ENCODE peak calls at places on chromosomes 4 and X, in five cellular contexts. O is activated CD8-positive, alpha-beta memory T cell treated with anti-CD3 and anti-CD28 coated beads for 4 hours; C is ecto neural progenitor cell; T is RPMI7951; G is AG08396. Z is an unnamed sample.

GRCh38 chrX:44314259-44314734 is 29.2 kb downstream of the EFHC2 start:
- DNase-seq in C (no peak), O (no peak), G (peak; percentile 16), T (peak; percentile 25), Z (no peak)

GRCh38 chrX:150690126-150690525 is 3.1 kb upstream of the MTMR1 start:
- DNase-seq in G (peak; percentile 68), O (no peak), C (no peak), T (peak; percentile 92), Z (no peak)

GRCh38 chr4:113739197-113739596 is 22.3 kb downstream of the CAMK2D start:
- DNase-seq in O (no peak), G (no peak), C (no peak), T (no peak), Z (no peak)

GRCh38 chr4:161320377-161320776 is 843.4 kb downstream of the FSTL5 start:
- DNase-seq in C (no peak), T (peak; percentile 45), O (no peak), G (no peak), Z (no peak)

GRCh38 chr4:40038972-40039371 is 17.7 kb upstream of the N4BP2 start:
- DNase-seq in G (peak; percentile 36), C (no peak), T (peak; percentile 59), O (no peak), Z (no peak)

GRCh38 chr4:78437608-78438088 is 113.9 kb upstream of the ANXA3 start:
- DNase-seq in O (no peak), C (no peak), T (no peak), G (no peak), Z (no peak)

GRCh38 chrX:115494133-115494532 is 66.8 kb upstream of the PLS3 start:
- DNase-seq in C (no peak), G (no peak), O (no peak), T (peak; percentile 24), Z (no peak)

GRCh38 chr4:3115637-3116300 is 41.3 kb downstream of the HTT start:
- DNase-seq in C (no peak), G (peak; percentile 22), O (no peak), T (no peak), Z (no peak)

GRCh38 chr4:188887905-188888304 is 748.7 kb downstream of the TRIML1 start:
- DNase-seq in O (no peak), T (no peak), G (no peak), C (no peak), Z (no peak)

GRCh38 chr4:184309241-184310170 is 91.8 kb upstream of the ENPP6 start:
- DNase-seq in C (no peak), T (no peak), O (no peak), G (no peak), Z (no peak)

GRCh38 chr4:145883173-145883572 is 55.5 kb downstream of the ZNF827 start:
- DNase-seq in O (no peak), T (no peak), G (no peak), C (no peak), Z (no peak)

GRCh38 chrX:3815896-3816664 is 102.6 kb upstream of the PRKX start:
- DNase-seq in G (peak; percentile 41), C (peak; percentile 67), T (peak; percentile 51), O (no peak), Z (peak; percentile 62)

Z was measured in lung.